ENCODE peak calls at places on chromosomes 16 and 17, in seven cellular contexts. B, K, R, C, M, I and D are unnamed samples.

GRCh38 chr16:9437115-9437514 is 345.7 kb downstream of the HAPSTR1 start:
- DNase-seq in C (no peak), R (peak; percentile 33), M (no peak), K (no peak), B (no peak), I (no peak), D (peak; percentile 5)

GRCh38 chr16:66930189-66930588 is 4.0 kb downstream of the CIAO2B start:
- DNase-seq in C (peak; percentile 65), K (no peak), M (no peak), B (peak; percentile 60), I (no peak), R (no peak), D (no peak)

GRCh38 chr16:69706256-69706974 is 19.9 kb downstream of the NQO1 start:
- DNase-seq in I (peak; percentile 19), R (no peak), M (no peak), C (no peak), K (no peak), B (peak; percentile 72), D (no peak)

GRCh38 chr17:6019959-6020358 is 50.2 kb upstream of the WSCD1 start:
- DNase-seq in I (no peak), K (no peak), M (no peak), C (no peak), B (no peak), R (no peak), D (no peak)

GRCh38 chr17:35099929-35100328 is 19.7 kb downstream of the RAD51D start:
- DNase-seq in C (no peak), I (no peak), B (no peak), M (no peak), K (no peak), R (no peak), D (no peak)

GRCh38 chr16:53913082-53913870 is 209.3 kb downstream of the FTO start:
- DNase-seq in I (peak; percentile 32), M (peak; percentile 25), C (no peak), R (no peak), K (no peak), B (peak; percentile 96), D (no peak)

GRCh38 chr17:33056392-33057146 is 64.9 kb downstream of the SPACA3 start:
- DNase-seq in M (no peak), R (no peak), C (no peak), B (no peak), K (no peak), I (no peak), D (no peak)

GRCh38 chr16:1101133-1101532 is 5.1 kb upstream of the C1QTNF8 start:
- DNase-seq in C (no peak), R (no peak), M (no peak), K (no peak), I (no peak), B (no peak), D (no peak)

GRCh38 chr17:29145289-29146058 is 34.7 kb downstream of the MYO18A start:
- DNase-seq in C (peak; percentile 69), B (peak; percentile 88), M (peak; percentile 54), I (no peak), K (peak; percentile 75), R (peak; percentile 89), D (peak; percentile 70)

GRCh38 chr17:62650587-62650986 is 23.1 kb downstream of the MRC2 start:
- DNase-seq in R (no peak), C (no peak), B (no peak), M (no peak), I (no peak), K (no peak), D (no peak)

GRCh38 chr16:383326-384020 is 1.7 kb upstream of the PGAP6 start:
- DNase-seq in M (no peak), R (peak; percentile 90), B (no peak), I (no peak), K (peak; percentile 50), C (peak; percentile 98), D (peak; percentile 63)

GRCh38 chr16:26139884-26140283 is 448.1 kb downstream of the HS3ST4 start:
- DNase-seq in C (no peak), R (no peak), B (no peak), I (no peak), M (no peak), K (no peak), D (no peak)

GRCh38 chr17:3983945-3984484 is 19.8 kb upstream of the ATP2A3 start:
- DNase-seq in I (no peak), C (no peak), R (peak; percentile 46), M (no peak), B (peak; percentile 86), K (no peak), D (no peak)

GRCh38 chr16:20873331-20873730 is 26.8 kb downstream of the DCUN1D3 start:
- DNase-seq in K (no peak), R (no peak), C (no peak), M (no peak), I (no peak), B (no peak), D (no peak)

GRCh38 chr17:43839670-43840101 is 6.7 kb upstream of the MPP3 start:
- DNase-seq in C (peak; percentile 38), M (no peak), I (no peak), K (no peak), R (peak; percentile 20), B (no peak), D (no peak)

GRCh38 chr16:2773188-2773968 is 3.7 kb downstream of the ELOB start:
- DNase-seq in R (no peak), I (no peak), M (no peak), K (peak; percentile 18), C (no peak), B (no peak), D (no peak)

GRCh38 chr16:55257971-55258613 is 65.9 kb upstream of the IRX6 start:
- DNase-seq in K (peak; percentile 66), R (peak; percentile 86), M (peak; percentile 48), B (peak; percentile 61), I (no peak), C (peak; percentile 36), D (no peak)

GRCh38 chr17:63961355-63962207 is 11.1 kb downstream of the SCN4A start:
- DNase-seq in I (no peak), C (peak; percentile 13), B (peak; percentile 90), K (peak; percentile 81), R (peak; percentile 99), M (peak; percentile 59), D (no peak)

GRCh38 chr17:63960006-63960405 is 12.7 kb downstream of the SCN4A start:
- DNase-seq in C (no peak), I (no peak), M (no peak), R (no peak), K (no peak), B (no peak), D (no peak)

GRCh38 chr17:63962298-63962744 is 10.4 kb downstream of the SCN4A start:
- DNase-seq in C (no peak), K (no peak), B (no peak), M (no peak), R (no peak), I (no peak), D (no peak)

GRCh38 chr17:63963123-63963522 is 9.6 kb downstream of the SCN4A start:
- DNase-seq in K (no peak), R (no peak), M (no peak), C (no peak), B (no peak), I (no peak), D (no peak)

DNA sequence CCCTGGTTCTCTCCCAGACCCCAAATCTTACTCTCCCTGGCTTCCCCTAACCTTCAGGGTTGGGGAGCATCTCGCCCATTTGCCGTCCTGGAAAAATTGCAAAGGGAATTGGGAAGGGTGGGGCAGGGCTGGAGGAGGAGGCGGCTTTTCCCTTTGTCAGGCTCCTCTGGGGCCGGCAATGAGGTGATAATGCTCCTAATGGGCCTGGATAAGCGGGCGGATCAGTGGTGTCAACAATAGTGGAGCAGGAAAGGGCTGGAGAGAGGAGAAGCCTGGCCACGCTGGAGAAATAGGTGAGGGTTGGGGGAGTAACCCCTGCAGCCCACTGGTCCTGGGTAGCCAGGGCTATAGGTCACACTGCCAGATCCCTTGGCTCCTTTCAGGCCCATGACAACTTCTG is 12.3 kb downstream of the SCN4A start:
- DNase-seq in C (no peak), I (no peak), M (no peak), R (peak; percentile 30), B (no peak), K (no peak), D (no peak)
- H3K4me3 ChIP-seq in C (no peak overlapping the region), I (no peak overlapping the region), M (no peak overlapping the region), R (peak overlapping the region; percentile 75), B (no peak overlapping the region), K (no peak overlapping the region), D (no peak overlapping the region)

DNA sequence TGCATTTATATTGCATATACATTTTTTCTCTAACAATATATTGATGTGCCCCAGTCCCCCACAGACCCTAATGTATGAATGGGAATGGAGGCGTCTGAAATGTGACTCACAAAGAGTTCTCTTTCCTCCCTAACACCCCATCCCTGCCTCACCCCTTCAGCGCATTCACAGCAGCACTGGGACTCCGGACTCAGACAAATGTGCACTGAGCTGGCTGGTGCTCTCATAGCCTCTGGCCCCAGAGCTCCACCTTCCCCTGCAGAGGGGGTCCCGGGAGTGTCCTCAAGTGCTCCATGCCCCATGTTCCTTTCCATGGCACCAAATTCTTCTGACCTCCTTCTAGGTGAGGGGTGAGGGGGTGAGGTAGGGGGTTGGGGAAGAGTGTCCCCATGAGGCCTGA is 20.6 kb downstream of the NPTX1 start:
- DNase-seq in B (no peak), M (no peak), I (no peak), K (no peak), C (no peak), R (no peak), D (no peak)
- H3K4me3 ChIP-seq in B (no peak overlapping the region), M (no peak overlapping the region), I (no peak overlapping the region), K (no peak overlapping the region), C (no peak overlapping the region), R (peak overlapping the region; percentile 87), D (no peak overlapping the region)

GRCh38 chr17:16001498-16001897 is 1.9 kb downstream of the TTC19 start:
- DNase-seq in K (no peak), R (no peak), I (no peak), B (no peak), M (no peak), C (peak; percentile 60), D (no peak)
- H3K4me3 ChIP-seq in K (no peak overlapping the region), R (peak overlapping the region; percentile 91), I (no peak overlapping the region), B (no peak overlapping the region), M (no peak overlapping the region), C (no peak overlapping the region), D (no peak overlapping the region)

GRCh38 chr17:67696853-67697505 is 20.8 kb upstream of the NOL11 start:
- DNase-seq in I (no peak), K (no peak), B (no peak), C (no peak), M (no peak), R (no peak), D (no peak)
- H3K4me3 ChIP-seq in I (no peak overlapping the region), K (no peak overlapping the region), B (no peak overlapping the region), C (no peak overlapping the region), M (no peak overlapping the region), R (no peak overlapping the region), D (no peak overlapping the region)